ENCODE peak calls at places on chromosomes 3 and 15, in four cellular contexts. C, Y, G and I are unnamed samples.
A peak's percentile ranks its signal among the peaks of the same experiment; 100 is the strongest.

GRCh38 chr3:57127849-57128566 is 37.1 kb downstream of the IL17RD start:
- DNase-seq in Y (no peak), C (no peak), G (no peak), I (no peak)

GRCh38 chr15:90142216-90143175 is 40.2 kb upstream of the IDH2 start:
- DNase-seq in C (no peak), Y (no peak), G (no peak), I (no peak)

GRCh38 chr3:186511702-186512101 is 32.5 kb downstream of the CRYGS start:
- DNase-seq in C (no peak), G (no peak), Y (no peak), I (no peak)

GRCh38 chr15:56887782-56888127 is 30.7 kb upstream of the TCF12 start:
- DNase-seq in C (no peak), G (no peak), Y (no peak), I (no peak)

GRCh38 chr3:14765065-14765410 is 53.7 kb upstream of the FGD5 start:
- DNase-seq in C (no peak), G (no peak), Y (no peak), I (no peak)

GRCh38 chr3:32428092-32429068 is 36.7 kb downstream of the CMTM7 start:
- DNase-seq in G (no peak), Y (peak; percentile 43), C (no peak), I (no peak)

GRCh38 chr3:31692714-31693113 is 160.0 kb downstream of the STT3B start:
- DNase-seq in Y (no peak), G (no peak), C (no peak), I (no peak)

GRCh38 chr3:27253831-27254230 is 115.4 kb downstream of the NEK10 start:
- DNase-seq in G (no peak), C (peak; percentile 7), Y (peak; percentile 66), I (no peak)

GRCh38 chr3:42117175-42118008 is 26.2 kb downstream of the TRAK1 start:
- DNase-seq in C (peak; percentile 35), G (peak; percentile 46), Y (peak; percentile 59), I (no peak)

GRCh38 chr15:25759421-25759820 is 103.7 kb downstream of the ATP10A start:
- DNase-seq in Y (no peak), C (no peak), G (no peak), I (no peak)

GRCh38 chr3:105274536-105274935 is 92.2 kb upstream of the ALCAM start:
- DNase-seq in Y (no peak), G (no peak), C (no peak), I (no peak)

GRCh38 chr3:169327969-169328368 is 335.5 kb downstream of the MECOM start:
- DNase-seq in C (no peak), Y (no peak), G (no peak), I (no peak)

GRCh38 chr15:92288755-92289154 is 104.9 kb upstream of the ST8SIA2 start:
- DNase-seq in G (no peak), C (no peak), Y (no peak), I (no peak)

GRCh38 chr15:77312523-77312922 is 107.4 kb downstream of the PEAK1 start:
- DNase-seq in G (no peak), Y (no peak), C (no peak), I (no peak)

GRCh38 chr15:99153026-99153535 is 48.2 kb downstream of the SYNM start:
- DNase-seq in C (no peak), Y (no peak), G (no peak), I (no peak)

GRCh38 chr3:188262913-188263683 is 109.1 kb downstream of the LPP start:
- DNase-seq in Y (no peak), G (no peak), C (no peak), I (peak; percentile 95)

DNA sequence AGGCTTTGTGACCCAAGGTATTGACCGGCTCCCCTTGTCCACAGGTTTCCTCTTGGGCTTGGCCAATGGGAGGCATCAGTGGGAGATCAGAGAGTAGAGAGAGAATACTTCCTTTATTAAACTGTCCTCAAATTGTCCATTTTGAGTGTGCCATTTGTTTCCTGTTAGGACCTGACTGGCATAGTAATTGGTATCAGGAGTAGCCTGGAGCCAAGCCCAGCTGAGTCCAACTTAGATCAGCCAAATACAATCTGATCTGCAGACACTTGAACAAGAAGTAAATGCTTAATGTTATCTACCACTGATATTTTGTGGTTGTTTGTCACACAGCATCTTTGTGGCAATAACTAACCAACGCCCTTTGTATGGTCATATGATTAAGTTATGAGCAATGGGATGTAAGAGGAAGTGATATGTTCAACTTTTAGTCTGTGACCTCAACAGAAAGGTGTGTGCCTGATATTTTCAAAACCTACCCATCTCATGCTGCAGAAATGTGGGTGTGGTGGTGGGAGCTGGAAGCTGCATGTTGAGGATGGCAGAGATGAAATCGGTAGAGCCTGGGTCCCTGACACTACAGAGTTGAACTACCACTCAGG is 13.3 kb downstream of the MYD88 start:
- DNase-seq in C (no peak), Y (no peak), G (no peak), I (no peak)
- H3K27ac ChIP-seq in C (no peak overlapping the region), Y (no peak overlapping the region), G (no peak overlapping the region), I (no peak overlapping the region)

GRCh38 chr3:120402257-120402656 is 48.5 kb downstream of the FSTL1 start:
- DNase-seq in C (no peak), Y (no peak), G (no peak), I (no peak)
- H3K36me3 ChIP-seq in C (peaks cover 68% of the 10 kb centered on the region), Y (peaks cover 91% of the 10 kb centered on the region), G (peaks cover 10% of the 10 kb centered on the region), I (no peaks in the 10 kb centered on the region)

DNA sequence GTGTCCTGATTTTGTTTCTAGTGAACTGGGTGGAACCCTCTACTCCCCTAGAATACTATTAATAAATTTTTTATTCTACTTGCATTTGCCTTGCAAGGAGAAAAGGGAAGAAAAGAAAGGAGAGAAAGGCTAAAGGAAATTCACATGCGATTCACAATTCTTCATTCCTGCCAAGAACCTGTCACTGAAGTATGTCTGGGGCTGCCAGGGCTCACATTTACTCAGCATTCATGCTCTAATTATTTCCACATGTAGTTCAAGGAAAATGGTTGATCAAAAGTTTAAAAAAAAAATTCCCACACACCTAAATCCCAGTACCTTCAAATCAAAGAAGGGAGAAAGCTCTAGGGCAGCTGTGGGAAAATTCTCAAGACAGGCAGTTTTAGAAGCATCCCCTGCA is 24.9 kb downstream of the FSTL1 start:
- DNase-seq in C (no peak), G (no peak), Y (no peak), I (no peak)
- H3K27ac ChIP-seq in C (no peak overlapping the region), G (peak overlapping the region; percentile 85), Y (no peak overlapping the region), I (no peak overlapping the region)

GRCh38 chr15:101175396-101175795 is 76.5 kb downstream of the CHSY1 start:
- DNase-seq in Y (no peak), C (no peak), G (no peak), I (no peak)
- H3K36me3 ChIP-seq in Y (peaks cover 13% of the 10 kb centered on the region), C (peaks cover 7% of the 10 kb centered on the region), G (no peaks in the 10 kb centered on the region), I (peaks cover 3% of the 10 kb centered on the region)

DNA sequence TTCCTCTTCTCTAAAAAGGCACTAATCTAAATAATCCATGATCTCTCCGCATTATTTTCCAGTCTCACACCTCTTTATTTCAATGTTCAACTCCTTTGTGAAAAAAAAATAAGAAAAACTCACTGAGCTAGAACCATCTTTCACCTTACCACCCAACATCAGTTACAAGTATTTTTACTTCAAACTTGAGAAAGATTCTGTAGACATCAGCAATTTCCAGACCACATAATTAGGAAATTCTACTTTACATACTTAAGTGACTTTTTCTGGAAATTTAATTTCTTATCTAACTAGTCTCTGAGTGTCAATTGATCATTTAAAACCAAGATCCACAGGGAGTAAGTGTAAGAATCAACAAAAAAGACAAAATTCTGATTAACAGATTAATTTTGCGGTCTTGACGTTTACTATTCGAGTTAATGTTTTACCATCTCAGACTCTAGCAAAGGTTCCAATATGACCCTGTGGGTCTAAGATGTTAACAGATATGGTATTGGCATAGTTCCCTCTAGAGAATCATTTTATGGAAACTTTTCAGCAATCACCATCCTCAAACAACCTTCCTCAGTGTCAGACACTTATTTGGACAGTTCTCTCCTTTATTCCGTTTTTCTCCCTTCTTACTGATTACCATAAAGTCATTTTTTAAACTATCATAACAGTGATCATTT is 5.1 kb downstream of the ATP13A3 start:
- DNase-seq in C (no peak), Y (no peak), G (no peak), I (no peak)
- H3K27ac ChIP-seq in C (no peak overlapping the region), Y (no peak overlapping the region), G (peak overlapping the region; percentile 28), I (peak overlapping the region; percentile 41)

GRCh38 chr15:50953302-50953701 is 44.8 kb downstream of the AP4E1 start:
- DNase-seq in C (no peak), Y (no peak), G (no peak), I (no peak)
- H3K36me3 ChIP-seq in C (peaks cover 3% of the 10 kb centered on the region), Y (peaks cover 9% of the 10 kb centered on the region), G (no peaks in the 10 kb centered on the region), I (no peaks in the 10 kb centered on the region)

DNA sequence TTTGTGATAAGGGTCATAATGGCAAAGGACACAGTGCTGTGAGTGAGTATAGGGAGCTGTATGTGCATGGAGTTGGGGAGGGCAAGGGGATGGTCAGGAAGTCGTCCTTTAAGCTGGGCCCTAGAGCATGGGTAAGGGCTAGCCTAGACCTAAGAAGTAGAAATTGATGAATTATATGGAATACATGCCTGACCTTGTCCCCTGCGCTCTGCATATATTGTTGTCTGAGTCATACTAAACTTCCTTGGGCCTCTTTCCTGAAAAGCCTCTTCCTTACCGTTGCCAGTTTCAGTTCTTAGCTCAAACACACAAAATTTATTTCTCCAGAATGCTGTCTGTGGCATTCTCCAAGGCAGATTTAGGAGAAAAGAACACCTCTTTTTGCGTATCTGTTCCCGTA is 4.6 kb downstream of the SNRK start:
- DNase-seq in C (no peak), G (no peak), Y (no peak), I (no peak)
- H3K27ac ChIP-seq in C (no peak overlapping the region), G (peak overlapping the region; percentile 92), Y (no peak overlapping the region), I (no peak overlapping the region)

GRCh38 chr3:89467886-89468479 is 360.6 kb downstream of the EPHA3 start:
- DNase-seq in C (no peak), Y (no peak), G (no peak), I (no peak)
- H3K36me3 ChIP-seq in C (no peaks in the 10 kb centered on the region), Y (no peaks in the 10 kb centered on the region), G (no peaks in the 10 kb centered on the region), I (no peaks in the 10 kb centered on the region)

GRCh38 chr15:59170998-59171397 is 35.6 kb upstream of the LDHAL6B start:
- DNase-seq in G (no peak), Y (no peak), C (no peak), I (no peak)

GRCh38 chr15:59172289-59172901 is 34.2 kb upstream of the LDHAL6B start:
- DNase-seq in Y (no peak), G (no peak), C (no peak), I (no peak)

GRCh38 chr15:59169337-59169736 is 37.3 kb upstream of the LDHAL6B start:
- DNase-seq in C (no peak), G (no peak), Y (no peak), I (no peak)

GRCh38 chr15:59168536-59168935 is 38.1 kb upstream of the LDHAL6B start:
- DNase-seq in C (no peak), G (no peak), Y (no peak), I (no peak)

DNA sequence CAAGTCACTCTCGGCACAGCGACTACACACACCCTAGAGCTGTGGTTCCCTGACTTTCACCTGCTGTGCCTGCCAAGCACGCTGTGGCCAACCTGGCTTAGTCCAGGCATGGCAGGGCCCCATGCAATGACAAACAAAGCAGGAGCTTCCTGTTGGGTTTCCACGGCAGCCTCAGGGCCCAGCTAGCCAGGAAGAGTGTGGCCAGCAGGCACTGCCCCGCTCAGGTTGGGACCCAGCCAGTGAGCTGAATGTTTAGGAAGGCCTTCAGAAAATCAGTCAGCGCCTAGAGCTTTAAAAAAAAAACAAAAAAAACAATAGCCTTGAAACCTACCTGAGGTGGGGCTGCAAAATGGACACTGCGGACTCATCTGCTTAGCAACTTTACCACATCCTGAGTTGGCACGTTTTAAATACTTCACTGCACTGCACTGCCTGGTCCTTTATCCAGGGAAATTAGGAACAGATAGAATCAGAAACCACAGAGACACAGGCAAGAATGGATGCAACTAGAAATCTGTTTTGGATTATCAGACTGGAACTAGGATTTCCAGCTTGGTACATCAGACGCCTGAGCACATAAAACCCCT is 36.3 kb upstream of the LDHAL6B start:
- DNase-seq in Y (no peak), G (peak; percentile 14), C (no peak), I (no peak)
- H3K27ac ChIP-seq in Y (no peak overlapping the region), G (peak overlapping the region; percentile 69), C (no peak overlapping the region), I (no peak overlapping the region)